ENCODE peak calls at places on chromosomes 5 and 9, in nine cellular contexts. C, Y, X, V, K, I, T, E and P are unnamed samples.

GRCh38 chr9:84493284-84493947 is 152.9 kb upstream of the SLC28A3 start:
- DNase-seq in C (no peak), Y (no peak), X (no peak), V (no peak), K (no peak), I (no peak), T (no peak), E (no peak), P (no peak)

GRCh38 chr5:77305921-77306320 is 95.4 kb downstream of the PDE8B start:
- DNase-seq in C (no peak), Y (no peak), X (no peak), V (no peak), K (no peak), I (no peak), T (peak; percentile 79), E (peak; percentile 75), P (no peak)

GRCh38 chr9:87812375-87813118 is 70.1 kb upstream of the SPATA31E1 start:
- DNase-seq in C (no peak), Y (no peak), X (no peak), V (peak; percentile 28), K (no peak), I (peak; percentile 58), T (no peak), E (peak; percentile 54), P (no peak)

GRCh38 chr5:132422720-132423442 is 53.4 kb downstream of the SLC22A5 start:
- DNase-seq in C (no peak), Y (no peak), X (no peak), V (peak; percentile 65), K (peak; percentile 71), I (no peak), T (no peak), E (no peak), P (peak; percentile 72)

GRCh38 chr9:31323726-31324444 is 1060.6 kb upstream of the ACO1 start:
- DNase-seq in C (no peak), Y (no peak), X (no peak), V (no peak), K (no peak), I (no peak), T (no peak), E (no peak), P (no peak)

GRCh38 chr9:92393686-92394085 is 10.7 kb downstream of the OGN start:
- DNase-seq in C (no peak), Y (no peak), X (no peak), V (no peak), K (no peak), I (no peak), T (no peak), E (peak; percentile 25), P (no peak)

GRCh38 chr5:167678457-167678856 is 613.0 kb upstream of the WWC1 start:
- DNase-seq in C (no peak), Y (no peak), X (no peak), V (no peak), K (no peak), I (no peak), T (no peak), E (no peak), P (no peak)

GRCh38 chr9:129803679-129804065 is 688 bp downstream of the TOR1B start:
- DNase-seq in C (no peak), Y (no peak), X (no peak), V (no peak), K (no peak), I (no peak), T (no peak), E (no peak), P (no peak)

GRCh38 chr5:88836195-88836838 is 46.7 kb downstream of the MEF2C start:
- DNase-seq in C (no peak), Y (no peak), X (no peak), V (peak; percentile 74), K (peak; percentile 26), I (peak; percentile 45), T (no peak), E (peak; percentile 20), P (peak; percentile 21)

GRCh38 chr5:36403601-36404311 is 102.1 kb upstream of the RANBP3L start:
- DNase-seq in C (no peak), Y (no peak), X (peak; percentile 52), V (peak; percentile 47), K (no peak), I (no peak), T (no peak), E (peak; percentile 86), P (peak; percentile 19)

GRCh38 chr9:79140751-79141150 is 431.0 kb upstream of the TLE4 start:
- DNase-seq in C (no peak), Y (no peak), X (no peak), V (no peak), K (no peak), I (no peak), T (no peak), E (no peak), P (no peak)

GRCh38 chr5:150999704-151000452 is 20.5 kb upstream of the GPX3 start:
- DNase-seq in C (no peak), Y (no peak), X (peak; percentile 58), V (peak; percentile 44), K (no peak), I (no peak), T (peak; percentile 82), E (no peak), P (no peak)

GRCh38 chr9:38362912-38363588 is 29.5 kb upstream of the ALDH1B1 start:
- DNase-seq in C (peak; percentile 68), Y (no peak), X (peak; percentile 28), V (peak; percentile 65), K (no peak), I (peak; percentile 69), T (peak; percentile 73), E (peak; percentile 84), P (peak; percentile 48)

GRCh38 chr5:36946101-36946500 is 69.5 kb downstream of the NIPBL start:
- DNase-seq in C (no peak), Y (no peak), X (no peak), V (no peak), K (no peak), I (no peak), T (no peak), E (no peak), P (no peak)

GRCh38 chr9:17021379-17021970 is 113.4 kb upstream of the CNTLN start:
- DNase-seq in C (no peak), Y (no peak), X (no peak), V (no peak), K (no peak), I (no peak), T (no peak), E (no peak), P (no peak)

GRCh38 chr9:131258698-131259431 is 17.4 kb downstream of the FAM78A start:
- DNase-seq in C (no peak), Y (no peak), X (no peak), V (no peak), K (no peak), I (no peak), T (no peak), E (no peak), P (no peak)

GRCh38 chr5:10278658-10279279 is 28.7 kb downstream of the CCT5 start:
- DNase-seq in C (no peak), Y (no peak), X (no peak), V (no peak), K (no peak), I (no peak), T (no peak), E (no peak), P (no peak)

GRCh38 chr5:115895821-115896220 is 54.1 kb downstream of the AP3S1 start:
- DNase-seq in C (no peak), Y (no peak), X (no peak), V (no peak), K (no peak), I (no peak), T (no peak), E (peak; percentile 5), P (no peak)

GRCh38 chr9:94772654-94773303 is 46.3 kb downstream of the AOPEP start:
- DNase-seq in C (peak; percentile 92), Y (no peak), X (no peak), V (no peak), K (no peak), I (peak; percentile 37), T (no peak), E (peak; percentile 34), P (no peak)

GRCh38 chr9:89999176-89999533 is 394.3 kb downstream of the GADD45G start:
- DNase-seq in C (peak; percentile 52), Y (no peak), X (no peak), V (peak; percentile 57), K (no peak), I (no peak), T (no peak), E (no peak), P (peak; percentile 66)

GRCh38 chr9:19946446-19947109 is 157.7 kb upstream of the SLC24A2 start:
- DNase-seq in C (peak; percentile 67), Y (no peak), X (no peak), V (no peak), K (no peak), I (peak; percentile 10), T (no peak), E (no peak), P (no peak)

GRCh38 chr5:145449794-145450193 is 385.3 kb downstream of the PRELID2 start:
- DNase-seq in C (no peak), Y (no peak), X (no peak), V (no peak), K (no peak), I (no peak), T (no peak), E (no peak), P (no peak)

GRCh38 chr9:32706004-32706749 is 70.7 kb upstream of the TAF1L start:
- DNase-seq in C (no peak), Y (no peak), X (no peak), V (no peak), K (no peak), I (peak; percentile 3), T (no peak), E (no peak), P (no peak)

GRCh38 chr9:130835441-130836298 is 616 bp downstream of the ABL1 start:
- DNase-seq in C (no peak), Y (peak; percentile 21), X (peak; percentile 48), V (peak; percentile 62), K (no peak), I (peak; percentile 37), T (peak; percentile 82), E (peak; percentile 39), P (no peak)

GRCh38 chr5:28374492-28374934 is 1336.1 kb upstream of the CDH9 start:
- DNase-seq in C (no peak), Y (no peak), X (no peak), V (no peak), K (no peak), I (no peak), T (no peak), E (no peak), P (no peak)

GRCh38 chr9:94927762-94928158 is 201.3 kb downstream of the AOPEP start:
- DNase-seq in C (no peak), Y (no peak), X (no peak), V (no peak), K (no peak), I (no peak), T (no peak), E (no peak), P (no peak)

GRCh38 chr5:111173476-111173875 is 50.7 kb upstream of the CAMK4 start:
- DNase-seq in C (no peak), Y (no peak), X (no peak), V (no peak), K (no peak), I (no peak), T (no peak), E (no peak), P (no peak)

GRCh38 chr5:32276173-32276853 is 36.4 kb downstream of the MTMR12 start:
- DNase-seq in C (peak; percentile 93), Y (no peak), X (no peak), V (no peak), K (no peak), I (no peak), T (no peak), E (no peak), P (no peak)

GRCh38 chr5:123756325-123756664 is 244.3 kb downstream of the CSNK1G3 start:
- DNase-seq in C (no peak), Y (no peak), X (no peak), V (no peak), K (no peak), I (peak; percentile 1), T (no peak), E (no peak), P (no peak)

GRCh38 chr9:87212563-87213154 is 265.4 kb upstream of the GAS1 start:
- DNase-seq in C (no peak), Y (no peak), X (no peak), V (no peak), K (no peak), I (peak; percentile 14), T (no peak), E (no peak), P (no peak)

GRCh38 chr5:2996248-2996647 is 244.8 kb upstream of the IRX2 start:
- DNase-seq in C (no peak), Y (no peak), X (no peak), V (no peak), K (no peak), I (no peak), T (no peak), E (no peak), P (no peak)